ENCODE peak calls at places on chromosomes 16 and 17, in six cellular contexts. A is cardiac fibroblast, D is endodermal cell, Y is ovary, F is GM12864, U is astrocyte of the spinal cord. M is an unnamed sample.

GRCh38 chr16:22641030-22641671 is 130.5 kb downstream of the NPIPB5 start:
- DNase-seq in Y (no peak), F (no peak), U (peak), D (peak), A (peak), M (peak)

GRCh38 chr16:67241008-67241900 is 6.0 kb downstream of the FHOD1 start:
- DNase-seq in Y (peak), A (peak), D (peak), F (no peak), U (peak), M (no peak)

GRCh38 chr17:57407287-57408063 is 151.2 kb downstream of the MSI2 start:
- DNase-seq in D (no peak), A (no peak), Y (no peak), U (peak), F (no peak), M (no peak)

GRCh38 chr16:76780556-76780955 is 410.4 kb upstream of the MON1B start:
- DNase-seq in A (peak), U (no peak), Y (no peak), D (no peak), F (no peak), M (no peak)

GRCh38 chr17:82449883-82450356 is 632 bp downstream of the CYBC1 start:
- DNase-seq in F (no peak), A (no peak), D (no peak), Y (no peak), U (no peak), M (no peak)

GRCh38 chr17:2138318-2138717 is 83.4 kb downstream of the HIC1 start:
- DNase-seq in U (no peak), Y (no peak), D (peak), A (peak), F (peak), M (no peak)

GRCh38 chr16:5649762-5650445 is 552.3 kb upstream of the EEF2KMT start:
- DNase-seq in Y (no peak), U (no peak), D (peak), A (no peak), F (no peak), M (no peak)

GRCh38 chr16:80463303-80463702 is 77.5 kb upstream of the DYNLRB2 start:
- DNase-seq in D (no peak), U (no peak), Y (no peak), A (no peak), F (no peak), M (no peak)

GRCh38 chr17:4721203-4722135 is 9.8 kb upstream of the MED11 start:
- DNase-seq in F (no peak), D (peak), U (peak), Y (peak), A (peak), M (no peak)

GRCh38 chr17:81267390-81268067 is 27.6 kb downstream of the SLC38A10 start:
- DNase-seq in A (no peak), D (no peak), F (no peak), U (no peak), Y (no peak), M (no peak)

GRCh38 chr17:60968266-60968665 is 290.6 kb downstream of the BCAS3 start:
- DNase-seq in Y (no peak), U (no peak), D (no peak), F (no peak), A (no peak), M (no peak)

GRCh38 chr16:57092786-57093301 is 461 bp downstream of the CPNE2 start:
- DNase-seq in F (no peak), A (peak), U (no peak), Y (peak), D (peak), M (peak)

GRCh38 chr16:57091990-57092785 is at the start of gene CPNE2:
- DNase-seq in U (peak), F (no peak), D (peak), A (peak), Y (peak), M (peak)

GRCh38 chr16:57096192-57096591 is 3.8 kb downstream of the CPNE2 start:
- DNase-seq in A (no peak), Y (no peak), D (no peak), U (no peak), F (no peak), M (no peak)

GRCh38 chr16:57094911-57095310 is 2.5 kb downstream of the CPNE2 start:
- DNase-seq in F (no peak), U (no peak), D (no peak), Y (no peak), A (no peak), M (no peak)

GRCh38 chr16:57093845-57094564 is 1.6 kb downstream of the CPNE2 start:
- DNase-seq in A (no peak), D (no peak), F (no peak), U (no peak), Y (no peak), M (no peak)
- H3K4me3 ChIP-seq in A (no peak), D (peak), F (no peak), U (peak), Y (no peak), M (no peak)

GRCh38 chr17:18184143-18185007 is 747 bp downstream of the ALKBH5 start:
- DNase-seq in D (peak), Y (peak), F (no peak), U (peak), A (peak), M (peak)

GRCh38 chr17:18182190-18182977 is 1.2 kb upstream of the ALKBH5 start:
- DNase-seq in Y (peak), U (no peak), D (no peak), A (peak), F (no peak), M (no peak)

GRCh38 chr17:18182978-18183333 is 672 bp upstream of the ALKBH5 start:
- DNase-seq in D (no peak), A (no peak), F (no peak), Y (peak), U (no peak), M (peak)

GRCh38 chr17:18185391-18185790 is 1.8 kb downstream of the ALKBH5 start:
- DNase-seq in Y (no peak), F (no peak), A (peak), D (no peak), U (peak), M (peak)

GRCh38 chr17:18183334-18184142 is at the start of gene ALKBH5:
- DNase-seq in A (peak), D (peak), F (peak), Y (peak), U (peak), M (peak)
- TF ChIP-seq CTCF in A (peak), D (peak), F (peak), Y (peak), U (peak), M (peak)

DNA sequence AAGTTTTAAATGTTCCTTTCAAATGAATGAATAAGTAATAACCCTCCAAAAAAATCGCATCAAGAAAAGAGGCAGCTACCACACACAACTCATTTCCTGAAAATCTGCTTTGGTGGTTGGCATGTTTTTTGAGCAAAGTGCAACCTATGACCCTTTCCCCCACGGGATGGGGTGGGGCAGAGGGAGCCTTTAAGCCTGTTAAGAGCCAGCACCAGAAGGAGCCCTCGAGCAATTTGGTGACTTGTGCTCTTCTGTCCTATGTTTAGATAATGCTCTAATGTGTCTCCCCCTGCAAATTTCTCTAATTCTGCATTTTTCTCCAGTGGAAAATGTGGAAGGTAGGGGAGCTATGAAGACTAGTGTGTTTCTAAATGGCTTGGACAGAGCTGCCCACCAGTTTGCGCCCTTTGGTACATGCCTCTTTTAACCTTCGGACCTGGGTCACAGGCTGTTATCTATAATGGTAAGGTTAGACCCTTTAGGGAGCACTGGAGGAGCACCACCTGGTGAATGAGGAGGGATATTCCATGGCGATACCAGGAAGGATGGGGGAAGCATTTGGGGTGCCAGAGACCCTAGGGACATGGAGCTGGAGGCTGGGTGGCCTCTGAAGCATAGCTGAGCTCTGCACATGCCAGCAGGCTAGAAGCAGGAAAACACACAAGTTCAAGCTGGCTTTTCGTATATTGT is 1.6 kb downstream of the PYCARD start:
- DNase-seq in D (no peak), F (no peak), U (no peak), Y (no peak), A (peak), M (no peak)
- H3K4me3 ChIP-seq in D (no peak), F (peak), U (no peak), Y (no peak), A (no peak), M (no peak)

GRCh38 chr17:8986295-8986694 is 20.8 kb upstream of the PIK3R5 start:
- DNase-seq in F (no peak), A (no peak), Y (no peak), D (no peak), U (no peak), M (no peak)
- TF ChIP-seq CTCF in F (peak), A (no peak), Y (no peak), D (peak), U (peak), M (peak)

M was measured in cardiac muscle cell.